ENCODE peak calls at places on chromosome 18, in four cellular contexts. N, S, B and I are unnamed samples.

GRCh38 chr18:80171190-80171872 is 62.3 kb downstream of the ADNP2 start:
- DNase-seq in B (peak; percentile 39), N (no peak), S (no peak), I (no peak)

GRCh38 chr18:21739604-21740473 is 753 bp upstream of the MIB1 start:
- DNase-seq in S (no peak), N (peak; percentile 48), B (no peak), I (no peak)

GRCh38 chr18:32919799-32920198 is 147.0 kb upstream of the KLHL14 start:
- DNase-seq in N (peak; percentile 82), S (no peak), B (no peak), I (peak; percentile 70)

GRCh38 chr18:9825571-9826073 is 60.2 kb upstream of the TXNDC2 start:
- DNase-seq in N (peak; percentile 2), S (no peak), B (no peak), I (no peak)

GRCh38 chr18:69838620-69839411 is 108.9 kb downstream of the CD226 start:
- DNase-seq in S (no peak), N (peak; percentile 16), B (no peak), I (no peak)

GRCh38 chr18:9333441-9334350 is 877 bp upstream of the TWSG1 start:
- DNase-seq in B (peak; percentile 4), S (peak; percentile 7), N (no peak), I (no peak)

GRCh38 chr18:28175930-28176673 is 828 bp downstream of the CDH2 start:
- DNase-seq in B (no peak), S (no peak), N (no peak), I (peak; percentile 49)

GRCh38 chr18:505483-506122 is 5.1 kb upstream of the COLEC12 start:
- DNase-seq in N (no peak), B (no peak), S (no peak), I (peak; percentile 33)

GRCh38 chr18:50780144-50780543 is 39.7 kb downstream of the MRO start:
- DNase-seq in B (no peak), S (no peak), N (no peak), I (no peak)